ENCODE peak calls at places on chromosomes 12 and 14, in seven cellular contexts. B is A549; D is NCI-H146; E is skeletal muscle cell; M is stimulated activated CD4-positive, alpha-beta T cell treated with anti-CD3 and anti-CD28 coated beads, Interleukin-15, amount 100 ng/mL, for 1 hour; U is GM10248; T is NCI-H226. L is an unnamed sample.

GRCh38 chr14:81396108-81396507 is 4.0 kb downstream of the STON2 start:
- DNase-seq in B (no peak), D (no peak), E (no peak), M (no peak), U (no peak), T (peak), L (no peak)

GRCh38 chr12:3225796-3226180 is 148.6 kb downstream of the TSPAN9 start:
- DNase-seq in B (no peak), D (peak), E (no peak), M (no peak), U (no peak), T (no peak), L (no peak)

GRCh38 chr14:71780822-71781221 is 151.4 kb upstream of the RGS6 start:
- DNase-seq in B (no peak), D (no peak), E (no peak), M (no peak), U (no peak), T (no peak), L (no peak)

GRCh38 chr12:15982071-15982470 is 70.9 kb downstream of the DERA start:
- DNase-seq in B (no peak), D (no peak), E (no peak), M (no peak), U (no peak), T (peak), L (no peak)

GRCh38 chr12:29518407-29518806 is 20.9 kb upstream of the OVCH1 start:
- DNase-seq in B (no peak), D (no peak), E (no peak), M (no peak), U (no peak), T (no peak), L (no peak)

GRCh38 chr14:56299306-56299984 is 181.2 kb downstream of the PELI2 start:
- DNase-seq in B (no peak), D (no peak), E (no peak), M (no peak), U (no peak), T (no peak), L (no peak)

GRCh38 chr12:2902287-2902880 is 11.7 kb downstream of the TULP3 start:
- DNase-seq in B (no peak), D (peak), E (no peak), M (no peak), U (no peak), T (no peak), L (no peak)

GRCh38 chr14:68539311-68539737 is 253.5 kb downstream of the ZFP36L1 start:
- DNase-seq in B (no peak), D (no peak), E (no peak), M (no peak), U (no peak), T (no peak), L (no peak)

GRCh38 chr12:119457251-119457650 is 122.7 kb downstream of the CCDC60 start:
- DNase-seq in B (no peak), D (peak), E (no peak), M (no peak), U (no peak), T (no peak), L (no peak)

L was measured in mesothelial cell of epicardium.